ENCODE peak calls at places on chromosome 12, in six cellular contexts. T is fibroblast of pulmonary artery, V is NCI-H2171 treated with DMSO at 0.1 percent for 48 hours, P is NCI-H2081, U is amniotic stem cell, F is neuronal stem cell. I is an unnamed sample.

GRCh38 chr12:114611145-114612018 is 72.6 kb downstream of the TBX3 start:
- DNase-seq in F (no peak), P (no peak), V (no peak), T (no peak), U (no peak), I (no peak)

GRCh38 chr12:116317986-116318737 is 40.7 kb upstream of the MED13L start:
- DNase-seq in F (no peak), U (no peak), P (no peak), T (no peak), V (no peak), I (no peak)

GRCh38 chr12:92028039-92028709 is 117.5 kb downstream of the BTG1 start:
- DNase-seq in V (peak), P (no peak), F (no peak), U (no peak), T (peak), I (no peak)

GRCh38 chr12:56299308-56299852 is 750 bp downstream of the CS start:
- DNase-seq in P (no peak), V (peak), U (no peak), T (no peak), F (no peak), I (peak)

GRCh38 chr12:94147377-94147990 is 893 bp upstream of the PLXNC1 start:
- DNase-seq in U (no peak), V (peak), P (no peak), F (no peak), T (no peak), I (no peak)

GRCh38 chr12:75020068-75020557 is 189.5 kb downstream of the KCNC2 start:
- DNase-seq in T (no peak), P (no peak), U (no peak), V (no peak), F (no peak), I (no peak)

GRCh38 chr12:269216-269615 is 6.6 kb upstream of the SLC6A13 start:
- DNase-seq in V (no peak), T (no peak), U (no peak), P (no peak), F (no peak), I (no peak)

GRCh38 chr12:31263661-31264060 is 62.3 kb downstream of the SINHCAF start:
- DNase-seq in F (no peak), T (no peak), U (no peak), P (no peak), V (no peak), I (no peak)

GRCh38 chr12:118061011-118061875 is at the start of gene WSB2:
- DNase-seq in V (peak), F (peak), U (peak), P (peak), T (peak), I (no peak)

GRCh38 chr12:49043856-49044258 is 16.7 kb downstream of the KMT2D start:
- DNase-seq in F (peak), T (peak), P (peak), U (no peak), V (peak), I (peak)

GRCh38 chr12:49301759-49302158 is 6.8 kb downstream of the PRPH start:
- DNase-seq in P (no peak), F (no peak), U (no peak), T (no peak), V (no peak), I (no peak)

GRCh38 chr12:109735051-109735521 is 21.5 kb downstream of the FAM222A start:
- DNase-seq in F (no peak), T (no peak), V (no peak), P (no peak), U (no peak), I (no peak)

GRCh38 chr12:54602661-54603060 is 14.2 kb upstream of the PPP1R1A start:
- DNase-seq in F (no peak), U (no peak), T (no peak), V (no peak), P (no peak), I (no peak)

GRCh38 chr12:14239350-14239934 is 126.0 kb upstream of the ATF7IP start:
- DNase-seq in T (peak), P (no peak), V (no peak), F (no peak), U (no peak), I (no peak)

GRCh38 chr12:38555620-38556596 is 239.3 kb downstream of the ALG10B start:
- DNase-seq in P (no peak), T (no peak), U (no peak), V (no peak), F (no peak), I (no peak)

GRCh38 chr12:58106185-58106584 is 164.8 kb downstream of the ATP23 start:
- DNase-seq in U (no peak), P (no peak), T (no peak), F (no peak), V (no peak), I (no peak)

GRCh38 chr12:23049180-23049579 is 424.2 kb downstream of the ETNK1 start:
- DNase-seq in U (no peak), F (no peak), P (no peak), T (peak), V (no peak), I (no peak)

GRCh38 chr12:49873361-49873934 is 30.3 kb downstream of the FAIM2 start:
- DNase-seq in V (no peak), T (peak), U (no peak), F (no peak), P (no peak), I (peak)

GRCh38 chr12:82596484-82596883 is 90.2 kb upstream of the TMTC2 start:
- DNase-seq in F (no peak), V (peak), P (peak), T (no peak), U (no peak), I (no peak)

GRCh38 chr12:109640961-109641360 is 67.4 kb downstream of the MVK start:
- DNase-seq in F (no peak), P (no peak), V (peak), U (no peak), T (no peak), I (no peak)

GRCh38 chr12:108947097-108947496 is 67.2 kb downstream of the DAO start:
- DNase-seq in T (no peak), F (no peak), U (no peak), P (no peak), V (no peak), I (no peak)

GRCh38 chr12:91316825-91317224 is 134.2 kb upstream of the DCN start:
- DNase-seq in V (no peak), F (no peak), P (no peak), U (no peak), T (peak), I (peak)

GRCh38 chr12:101407054-101407437 is 526 bp downstream of the ARL1 start:
- DNase-seq in T (no peak), U (peak), V (peak), P (no peak), F (no peak), I (no peak)

GRCh38 chr12:31970199-31970598 is 11.0 kb downstream of the RESF1 start:
- DNase-seq in F (no peak), T (no peak), P (no peak), U (no peak), V (no peak), I (no peak)

GRCh38 chr12:1575287-1575798 is 19.0 kb downstream of the FBXL14 start:
- DNase-seq in P (no peak), T (no peak), V (no peak), U (no peak), F (no peak), I (no peak)

GRCh38 chr12:88111074-88111652 is 30.7 kb downstream of the CEP290 start:
- DNase-seq in T (peak), F (peak), P (peak), V (peak), U (peak), I (peak)

GRCh38 chr12:3641428-3641883 is 111.5 kb downstream of the CRACR2A start:
- DNase-seq in T (peak), U (peak), V (no peak), F (no peak), P (no peak), I (peak)

GRCh38 chr12:111033281-111034147 is 113.1 kb upstream of the MYL2 start:
- DNase-seq in F (peak), P (no peak), V (peak), U (no peak), T (no peak), I (no peak)

I was measured in HFFc6.